ENCODE peak calls at places on chromosome 13, in eight cellular contexts. R, T, F, D, M, L, E and O are unnamed samples.

GRCh38 chr13:75050419-75051066 is 431.4 kb downstream of the TBC1D4 start:
- DNase-seq in R (peak), T (peak), F (no peak), D (peak), M (no peak), L (peak), E (no peak), O (no peak)

GRCh38 chr13:93080587-93080986 is 146.0 kb upstream of the GPC6 start:
- DNase-seq in R (peak), T (peak), F (no peak), D (peak), M (no peak), L (no peak), E (no peak), O (peak)

GRCh38 chr13:28379371-28380083 is 115.4 kb downstream of the FLT1 start:
- DNase-seq in R (no peak), T (no peak), F (no peak), D (no peak), M (no peak), L (no peak), E (no peak), O (no peak)

GRCh38 chr13:71374471-71375041 is 492.4 kb downstream of the DACH1 start:
- DNase-seq in R (no peak), T (no peak), F (no peak), D (no peak), M (peak), L (no peak), E (no peak), O (no peak)

GRCh38 chr13:113995051-113995601 is 21.2 kb upstream of the C13orf46 start:
- DNase-seq in R (no peak), T (no peak), F (no peak), D (no peak), M (no peak), L (no peak), E (no peak), O (no peak)

GRCh38 chr13:109576331-109576813 is 210.0 kb downstream of the IRS2 start:
- DNase-seq in R (no peak), T (no peak), F (no peak), D (no peak), M (no peak), L (peak), E (no peak), O (no peak)

GRCh38 chr13:24727731-24728601 is 36.0 kb upstream of the RNF17 start:
- DNase-seq in R (peak), T (peak), F (peak), D (peak), M (peak), L (peak), E (no peak), O (peak)

GRCh38 chr13:75855216-75855615 is 219.1 kb downstream of the LMO7 start:
- DNase-seq in R (no peak), T (no peak), F (no peak), D (no peak), M (no peak), L (no peak), E (no peak), O (no peak)

GRCh38 chr13:51838235-51838846 is 6.6 kb downstream of the TMEM272 start:
- DNase-seq in R (no peak), T (peak), F (no peak), D (peak), M (no peak), L (no peak), E (no peak), O (no peak)

GRCh38 chr13:52597676-52598075 is 44.6 kb upstream of the HNRNPA1L2 start:
- DNase-seq in R (no peak), T (no peak), F (no peak), D (no peak), M (no peak), L (no peak), E (no peak), O (no peak)

GRCh38 chr13:98889419-98890079 is 88.3 kb downstream of the DOCK9 start:
- DNase-seq in R (no peak), T (no peak), F (no peak), D (no peak), M (no peak), L (no peak), E (no peak), O (no peak)